ENCODE peak calls at places on chromosomes 11 and 22, in six cellular contexts. Y, Q, E, M, N and G are unnamed samples.

GRCh38 chr11:125886997-125887372 is 483 bp upstream of the HYLS1 start:
- DNase-seq in Y (no peak), Q (peak), E (peak), M (no peak), N (peak), G (peak)

GRCh38 chr11:45560935-45561330 is 104.5 kb downstream of the CHST1 start:
- DNase-seq in Y (no peak), Q (no peak), E (no peak), M (no peak), N (no peak), G (no peak)

GRCh38 chr11:36631704-36632287 is 33.8 kb upstream of the RAG2 start:
- DNase-seq in Y (no peak), Q (no peak), E (no peak), M (no peak), N (no peak), G (no peak)

GRCh38 chr11:69221086-69221485 is 65.4 kb downstream of the SMIM38 start:
- DNase-seq in Y (no peak), Q (no peak), E (no peak), M (no peak), N (no peak), G (no peak)

GRCh38 chr11:123357990-123358827 is 71.9 kb upstream of the GRAMD1B start:
- DNase-seq in Y (peak), Q (peak), E (no peak), M (no peak), N (peak), G (no peak)

GRCh38 chr11:18615628-18616392 is 16.2 kb downstream of the MISFA start:
- DNase-seq in Y (no peak), Q (no peak), E (no peak), M (no peak), N (no peak), G (no peak)

GRCh38 chr22:36658900-36659299 is 44.7 kb downstream of the CACNG2 start:
- DNase-seq in Y (no peak), Q (no peak), E (no peak), M (no peak), N (no peak), G (no peak)

GRCh38 chr22:22746963-22747933 is 102.8 kb downstream of the GGTLC2 start:
- DNase-seq in Y (no peak), Q (no peak), E (no peak), M (peak), N (peak), G (no peak)

GRCh38 chr11:65492637-65493366 is 6.0 kb upstream of the MALAT1 start:
- DNase-seq in Y (no peak), Q (no peak), E (peak), M (no peak), N (no peak), G (no peak)

GRCh38 chr22:38435960-38436359 is 19.0 kb downstream of the KCNJ4 start:
- DNase-seq in Y (no peak), Q (no peak), E (no peak), M (no peak), N (no peak), G (no peak)

GRCh38 chr11:64900263-64900678 is 16.7 kb downstream of the ATG2A start:
- DNase-seq in Y (no peak), Q (peak), E (peak), M (no peak), N (no peak), G (peak)

GRCh38 chr11:34749666-34750659 is 129.1 kb downstream of the EHF start:
- DNase-seq in Y (peak), Q (no peak), E (peak), M (no peak), N (no peak), G (no peak)

GRCh38 chr22:38125038-38125610 is 14.6 kb upstream of the BAIAP2L2 start:
- DNase-seq in Y (no peak), Q (no peak), E (no peak), M (no peak), N (no peak), G (no peak)

GRCh38 chr11:73189315-73189714 is 28.8 kb upstream of the P2RY2 start:
- DNase-seq in Y (no peak), Q (no peak), E (no peak), M (peak), N (peak), G (no peak)

GRCh38 chr11:61820174-61820573 is 3.4 kb upstream of the FADS1 start:
- DNase-seq in Y (no peak), Q (no peak), E (no peak), M (no peak), N (no peak), G (no peak)

GRCh38 chr22:25409240-25409639 is 155.2 kb upstream of the GRK3 start:
- DNase-seq in Y (no peak), Q (no peak), E (no peak), M (no peak), N (no peak), G (no peak)

GRCh38 chr22:35910013-35910860 is 118.4 kb downstream of the RBFOX2 start:
- DNase-seq in Y (no peak), Q (no peak), E (no peak), M (no peak), N (no peak), G (no peak)

GRCh38 chr22:42868751-42869251 is 11.7 kb upstream of the ARFGAP3 start:
- DNase-seq in Y (no peak), Q (no peak), E (peak), M (no peak), N (no peak), G (no peak)

GRCh38 chr22:47400701-47401591 is 638.5 kb downstream of the TBC1D22A start:
- DNase-seq in Y (no peak), Q (no peak), E (no peak), M (no peak), N (no peak), G (no peak)

GRCh38 chr11:12813371-12814225 is 139.4 kb downstream of the TEAD1 start:
- DNase-seq in Y (no peak), Q (no peak), E (no peak), M (no peak), N (no peak), G (no peak)

GRCh38 chr11:96228472-96228871 is 114.5 kb downstream of the MAML2 start:
- DNase-seq in Y (peak), Q (no peak), E (peak), M (no peak), N (no peak), G (no peak)

GRCh38 chr11:125082611-125083311 is 19.7 kb downstream of the SLC37A2 start:
- DNase-seq in Y (peak), Q (no peak), E (no peak), M (no peak), N (no peak), G (no peak)

GRCh38 chr22:23305922-23306374 is 125.6 kb downstream of the BCR start:
- DNase-seq in Y (no peak), Q (no peak), E (peak), M (no peak), N (no peak), G (no peak)

GRCh38 chr22:40547729-40548143 is 88.8 kb downstream of the MRTFA start:
- DNase-seq in Y (no peak), Q (no peak), E (no peak), M (no peak), N (no peak), G (no peak)

GRCh38 chr11:8833568-8834275 is 77.3 kb upstream of the AKIP1 start:
- DNase-seq in Y (no peak), Q (no peak), E (no peak), M (no peak), N (no peak), G (no peak)

GRCh38 chr22:41939981-41940852 is 6.7 kb downstream of the CENPM start:
- DNase-seq in Y (no peak), Q (peak), E (no peak), M (peak), N (peak), G (peak)

GRCh38 chr11:130042093-130042591 is 27.6 kb upstream of the APLP2 start:
- DNase-seq in Y (peak), Q (no peak), E (no peak), M (no peak), N (no peak), G (no peak)

GRCh38 chr22:40741116-40741515 is 61.8 kb downstream of the MCHR1 start:
- DNase-seq in Y (no peak), Q (no peak), E (no peak), M (no peak), N (no peak), G (no peak)

GRCh38 chr11:14546672-14547071 is 26.5 kb upstream of the PSMA1 start:
- DNase-seq in Y (no peak), Q (no peak), E (no peak), M (no peak), N (no peak), G (no peak)

GRCh38 chr11:3867209-3868071 is 12.0 kb downstream of the STIM1 start:
- DNase-seq in Y (no peak), Q (no peak), E (peak), M (no peak), N (no peak), G (no peak)

GRCh38 chr11:18321622-18321990 is 334 bp downstream of the HPS5 start:
- DNase-seq in Y (no peak), Q (no peak), E (no peak), M (no peak), N (peak), G (no peak)

GRCh38 chr22:36982136-36982535 is 37.1 kb downstream of the TST start:
- DNase-seq in Y (no peak), Q (no peak), E (no peak), M (no peak), N (peak), G (no peak)